ENCODE peak calls at places on chromosomes 2 and 18, in four cellular contexts. C is heart right ventricle; F is cardiac muscle cell; P is CD8-positive, alpha-beta memory T cell. G is an unnamed sample.

GRCh38 chr2:25912851-25913695 is 34.8 kb upstream of the ASXL2 start:
- DNase-seq in C (no peak), F (peak; percentile 7), P (no peak), G (no peak)

GRCh38 chr18:45255142-45255890 is 360.0 kb upstream of the SLC14A2 start:
- DNase-seq in C (no peak), F (no peak), P (no peak), G (no peak)

GRCh38 chr2:6148887-6149286 is 456.7 kb downstream of the SOX11 start:
- DNase-seq in C (no peak), F (no peak), P (no peak), G (no peak)

GRCh38 chr2:138112536-138112935 is 148.3 kb downstream of the HNMT start:
- DNase-seq in C (no peak), F (no peak), P (no peak), G (no peak)

GRCh38 chr2:3867451-3867850 is 164.1 kb downstream of the DCDC2C start:
- DNase-seq in C (no peak), F (peak; percentile 73), P (no peak), G (no peak)

GRCh38 chr2:108267117-108267516 is 21.6 kb upstream of the SULT1C2 start:
- DNase-seq in C (no peak), F (no peak), P (no peak), G (peak; percentile 58)

GRCh38 chr2:127664065-127664894 is 11.1 kb downstream of the LIMS2 start:
- DNase-seq in C (peak; percentile 53), F (no peak), P (no peak), G (peak; percentile 43)

GRCh38 chr2:54724560-54725342 is 1.3 kb downstream of the EML6 start:
- DNase-seq in C (no peak), F (peak; percentile 74), P (peak; percentile 33), G (peak; percentile 48)

GRCh38 chr2:40164736-40165502 is 287.0 kb downstream of the SLC8A1 start:
- DNase-seq in C (peak; percentile 48), F (no peak), P (no peak), G (no peak)

GRCh38 chr2:43041661-43042360 is 184.6 kb downstream of the ZFP36L2 start:
- DNase-seq in C (no peak), F (peak; percentile 48), P (no peak), G (peak; percentile 90)

GRCh38 chr2:23791030-23791429 is 135.9 kb downstream of the ATAD2B start:
- DNase-seq in C (no peak), F (no peak), P (no peak), G (no peak)

GRCh38 chr2:148524519-148524919 is 120.0 kb upstream of the EPC2 start:
- DNase-seq in C (no peak), F (no peak), P (peak; percentile 76), G (no peak)

GRCh38 chr2:126801473-126801872 is 97.2 kb upstream of the TEX51 start:
- DNase-seq in C (no peak), F (no peak), P (no peak), G (no peak)

GRCh38 chr18:36736094-36736493 is 92.7 kb downstream of the TPGS2 start:
- DNase-seq in C (no peak), F (no peak), P (no peak), G (no peak)
- H3K4me3 ChIP-seq in C (no peak overlapping the region), F (no peak overlapping the region), P (no peak overlapping the region), G (no peak overlapping the region)

DNA sequence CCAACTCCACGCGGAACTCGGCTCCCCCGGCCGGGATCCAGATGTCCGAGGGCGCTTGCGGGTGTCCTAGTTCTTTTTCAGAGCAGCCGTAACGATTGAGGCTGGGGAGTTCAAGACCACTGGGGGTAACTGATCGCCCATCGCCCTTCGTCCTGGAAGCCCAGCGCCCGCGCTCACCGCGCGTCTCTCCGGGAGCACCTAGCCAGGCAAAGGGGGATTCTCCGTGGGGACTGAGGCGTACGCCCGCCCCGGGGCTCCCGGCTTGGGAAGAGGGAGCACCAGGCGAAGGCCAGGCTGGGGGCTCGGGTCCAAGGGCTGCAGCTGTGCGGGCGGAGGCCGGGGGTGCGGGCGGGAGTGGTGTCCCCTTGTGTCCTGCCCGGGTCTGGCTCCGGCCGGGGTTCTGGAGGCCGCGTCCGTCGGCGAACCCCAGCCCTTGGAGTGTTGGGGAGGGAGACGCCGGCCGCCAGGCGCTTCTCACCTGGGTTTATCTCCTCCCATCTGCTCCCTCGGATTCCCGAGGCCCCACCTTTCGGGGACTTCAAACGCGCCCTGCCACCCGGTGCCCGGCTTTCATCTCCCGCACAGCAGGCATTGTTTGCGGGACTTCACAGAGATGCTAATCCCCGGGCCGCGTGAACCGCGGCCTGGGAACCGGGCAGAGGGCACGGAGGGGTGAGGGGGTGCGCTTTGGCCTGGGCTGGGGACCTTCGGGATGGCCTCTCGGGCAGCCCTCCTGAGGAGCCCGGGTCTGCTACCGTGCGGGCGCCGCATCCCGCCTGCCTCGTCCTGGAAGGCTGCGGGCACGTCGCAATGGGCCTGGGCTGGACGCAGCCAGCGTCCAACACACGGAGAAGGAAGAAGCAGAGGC is 4.9 kb upstream of the GBX2 start:
- DNase-seq in C (no peak), F (no peak), P (no peak), G (no peak)
- H3K4me1 ChIP-seq in C (peaks cover 14% of the 10 kb centered on the region), F (no peaks in the 10 kb centered on the region), P (no peaks in the 10 kb centered on the region), G (no peaks in the 10 kb centered on the region)

DNA sequence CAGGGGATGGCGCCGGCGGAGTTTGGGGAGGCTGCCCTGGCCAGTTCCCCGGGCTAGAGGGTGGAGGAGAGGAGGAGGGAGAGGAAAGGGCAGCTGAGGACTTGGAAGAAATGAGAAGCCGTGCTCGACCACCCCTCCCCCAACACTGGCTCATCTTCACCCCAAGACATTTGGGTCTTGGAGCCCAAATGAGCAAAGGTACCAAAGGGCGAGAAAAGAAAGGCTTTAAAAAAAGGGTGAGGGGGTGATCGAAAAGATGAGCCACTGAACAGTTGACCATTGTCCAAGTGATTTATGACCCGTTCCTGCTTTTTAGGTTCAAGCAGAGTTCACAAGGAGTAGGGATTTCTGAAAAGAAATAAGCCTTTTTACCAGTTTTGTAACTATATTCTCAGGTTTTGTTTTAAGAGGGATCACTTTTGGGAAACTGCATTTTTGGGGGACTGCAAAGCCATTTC is 8.5 kb downstream of the HOXD3 start:
- DNase-seq in C (no peak), F (no peak), P (no peak), G (no peak)
- H3K4me3 ChIP-seq in C (no peak overlapping the region), F (no peak overlapping the region), P (no peak overlapping the region), G (no peak overlapping the region)

DNA sequence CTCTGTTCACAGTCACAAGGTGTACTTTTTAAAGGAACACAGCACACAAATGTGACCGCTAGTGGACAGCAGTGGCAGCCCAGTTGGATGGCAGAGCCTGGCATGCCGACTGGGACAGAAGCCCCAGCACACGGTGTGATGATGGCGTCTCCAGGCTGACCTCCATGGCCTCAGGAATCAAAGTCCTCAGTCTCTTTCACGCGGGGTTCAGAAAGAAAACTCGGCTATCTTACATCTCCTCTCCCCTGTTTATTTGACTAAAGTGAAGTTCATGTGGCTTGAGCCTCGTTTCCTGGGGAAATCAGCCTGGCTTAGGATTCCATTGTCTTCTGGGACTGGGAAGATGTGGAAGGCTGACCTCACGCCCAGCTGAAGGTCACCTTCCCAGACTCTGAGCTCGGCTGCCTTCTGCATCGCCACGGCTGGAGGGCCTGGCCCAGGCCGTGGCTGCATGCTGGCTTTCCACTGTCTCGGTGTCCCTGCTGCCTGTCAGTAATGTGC is 56.1 kb downstream of the ASAP2 start:
- DNase-seq in C (peak; percentile 71), F (peak; percentile 77), P (no peak), G (no peak)
- H3K4me1 ChIP-seq in C (peaks cover 80% of the 10 kb centered on the region), F (peaks cover 36% of the 10 kb centered on the region), P (no peaks in the 10 kb centered on the region), G (no peaks in the 10 kb centered on the region)

GRCh38 chr2:234377761-234378341 is 119.0 kb downstream of the ARL4C start:
- DNase-seq in C (no peak), F (no peak), P (no peak), G (no peak)
- H3K4me3 ChIP-seq in C (no peak overlapping the region), F (no peak overlapping the region), P (no peak overlapping the region), G (no peak overlapping the region)

GRCh38 chr2:37649518-37649917 is 21.9 kb downstream of the CDC42EP3 start:
- DNase-seq in C (no peak), F (no peak), P (no peak), G (no peak)
- H3K4me1 ChIP-seq in C (peaks cover 87% of the 10 kb centered on the region), F (peaks cover 25% of the 10 kb centered on the region), P (peaks cover 80% of the 10 kb centered on the region), G (peaks cover 5% of the 10 kb centered on the region)